ENCODE peak calls at places on chromosomes 6 and 20, in five cellular contexts. G is heart left ventricle; N is CD8-positive, alpha-beta T cell; U is RWPE1; P is CD4-positive, alpha-beta T cell. E is an unnamed sample.

GRCh38 chr6:107267006-107267405 is 151.7 kb upstream of the BEND3 start:
- DNase-seq in N (no peak), G (no peak), P (no peak), U (no peak), E (no peak)

GRCh38 chr6:106257195-106257594 is 68.4 kb downstream of the ATG5 start:
- DNase-seq in P (no peak), N (no peak), G (no peak), U (peak; percentile 21), E (no peak)

GRCh38 chr20:7696311-7696710 is 243.9 kb downstream of the HAO1 start:
- DNase-seq in N (no peak), G (no peak), U (peak; percentile 5), P (no peak), E (no peak)

GRCh38 chr6:142481466-142481865 is 179.7 kb downstream of the ADGRG6 start:
- DNase-seq in U (no peak), G (no peak), N (no peak), P (no peak), E (no peak)

GRCh38 chr6:37081042-37081607 is 75.7 kb downstream of the FGD2 start:
- DNase-seq in U (no peak), P (no peak), G (no peak), N (no peak), E (no peak)

GRCh38 chr6:55875420-55875819 is at the start of gene BMP5:
- DNase-seq in U (no peak), P (no peak), G (no peak), N (no peak), E (no peak)

GRCh38 chr6:83708970-83709747 is at the start of gene SNAP91:
- DNase-seq in G (peak; percentile 13), U (no peak), N (no peak), P (no peak), E (no peak)

GRCh38 chr20:9467995-9468394 is 46.4 kb upstream of the LAMP5 start:
- DNase-seq in U (no peak), G (no peak), P (no peak), N (no peak), E (no peak)

GRCh38 chr6:1516742-1517520 is 92.8 kb upstream of the FOXC1 start:
- DNase-seq in G (no peak), U (no peak), P (no peak), N (no peak), E (no peak)

GRCh38 chr6:116392158-116393032 is 21.6 kb downstream of the DSE start:
- DNase-seq in G (no peak), U (no peak), P (no peak), N (no peak), E (no peak)

GRCh38 chr20:59412251-59412650 is 111.8 kb downstream of the EDN3 start:
- DNase-seq in G (no peak), N (no peak), P (no peak), U (no peak), E (no peak)

GRCh38 chr20:43463864-43464785 is 6.4 kb downstream of the SRSF6 start:
- DNase-seq in G (no peak), U (no peak), P (no peak), N (no peak), E (no peak)

GRCh38 chr6:35973670-35974222 is 50.7 kb downstream of the SLC26A8 start:
- DNase-seq in G (no peak), N (no peak), U (no peak), P (no peak), E (no peak)

GRCh38 chr6:43809417-43810305 is 39.6 kb downstream of the VEGFA start:
- DNase-seq in U (peak; percentile 28), N (no peak), P (no peak), G (no peak), E (no peak)

GRCh38 chr20:61976650-61977332 is 88.9 kb downstream of the TAF4 start:
- DNase-seq in G (no peak), U (no peak), P (no peak), N (no peak), E (no peak)

GRCh38 chr6:7673063-7673536 is 52.8 kb upstream of the BMP6 start:
- DNase-seq in G (peak; percentile 23), P (no peak), N (no peak), U (peak; percentile 88), E (peak; percentile 47)

GRCh38 chr6:80158478-80158989 is 52.1 kb downstream of the BCKDHB start:
- DNase-seq in G (no peak), N (no peak), U (no peak), P (no peak), E (no peak)

GRCh38 chr20:63090052-63090451 is 83.3 kb upstream of the BHLHE23 start:
- DNase-seq in N (no peak), G (no peak), U (no peak), P (no peak), E (no peak)

GRCh38 chr6:39688494-39688893 is 36.7 kb downstream of the KIF6 start:
- DNase-seq in G (no peak), P (no peak), N (no peak), U (no peak), E (peak; percentile 54)

GRCh38 chr6:127102299-127102698 is 16.2 kb upstream of the RSPO3 start:
- DNase-seq in P (no peak), G (no peak), N (no peak), U (peak; percentile 39), E (peak; percentile 69)

GRCh38 chr20:40582531-40582930 is 106.5 kb downstream of the MAFB start:
- DNase-seq in N (no peak), P (no peak), U (no peak), G (no peak), E (no peak)

GRCh38 chr20:18973499-18974173 is 160.1 kb downstream of the SCP2D1 start:
- DNase-seq in N (no peak), P (no peak), G (no peak), U (peak; percentile 35), E (no peak)

GRCh38 chr20:20267685-20268429 is 100.0 kb upstream of the INSM1 start:
- DNase-seq in U (no peak), N (no peak), P (no peak), G (no peak), E (no peak)

GRCh38 chr6:10465633-10466499 is 51.0 kb upstream of the TFAP2A start:
- DNase-seq in P (no peak), U (peak; percentile 64), G (no peak), N (no peak), E (peak; percentile 41)

GRCh38 chr6:81859884-81860283 is 107.4 kb upstream of the TENT5A start:
- DNase-seq in G (peak; percentile 28), U (no peak), N (no peak), P (no peak), E (no peak)

GRCh38 chr6:75563032-75563431 is 38.6 kb upstream of the SENP6 start:
- DNase-seq in G (no peak), N (no peak), P (no peak), U (no peak), E (no peak)

GRCh38 chr6:62445521-62445920 is 159.5 kb upstream of the KHDRBS2 start:
- DNase-seq in U (no peak), G (no peak), P (no peak), N (no peak), E (no peak)

GRCh38 chr6:158706369-158706982 is 56.6 kb downstream of the SYTL3 start:
- DNase-seq in P (no peak), N (no peak), G (peak; percentile 49), U (peak; percentile 57), E (no peak)

GRCh38 chr6:624979-625378 is 31.9 kb downstream of the HUS1B start:
- DNase-seq in N (no peak), G (no peak), U (peak; percentile 3), P (no peak), E (no peak)

DNA sequence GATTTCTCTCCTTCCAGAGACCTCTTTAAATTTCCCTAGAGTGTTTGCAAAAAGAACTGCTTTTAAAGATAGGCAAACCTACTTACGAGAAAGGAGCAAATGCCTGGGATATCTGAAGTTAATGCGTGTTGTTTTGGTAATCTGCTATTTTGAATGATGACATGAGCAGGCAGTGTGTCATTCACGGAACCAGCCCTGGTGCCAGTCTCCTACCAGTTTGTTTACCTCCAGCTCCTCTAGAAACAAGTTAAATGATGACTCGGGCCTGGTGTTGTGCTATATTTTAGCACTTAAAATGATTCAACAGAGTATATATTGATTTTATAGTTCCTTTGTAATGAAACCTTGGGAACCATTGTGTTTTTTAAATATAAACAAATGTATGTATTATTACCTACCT is 41.1 kb upstream of the MAP3K4 start:
- DNase-seq in P (no peak), N (no peak), U (peak; percentile 85), G (no peak), E (no peak)
- H3K27ac ChIP-seq in P (no peak overlapping the region), N (no peak overlapping the region), U (no peak overlapping the region), G (peak overlapping the region; percentile 72), E (no peak overlapping the region)

GRCh38 chr6:101226677-101227135 is 166.8 kb upstream of the GRIK2 start:
- DNase-seq in G (no peak), U (peak; percentile 17), P (no peak), N (no peak), E (peak; percentile 4)
- TF ChIP-seq CTCF in G (no peak), U (no peak), P (no peak), N (no peak), E (no peak)

GRCh38 chr20:45545351-45545750 is 1.9 kb downstream of the EPPIN start:
- DNase-seq in N (no peak), G (no peak), P (no peak), U (no peak), E (no peak)

GRCh38 chr20:45548410-45548809 is 1.2 kb upstream of the EPPIN start:
- DNase-seq in N (no peak), U (no peak), P (no peak), G (no peak), E (no peak)

GRCh38 chr20:45550765-45551164 is 3.6 kb upstream of the EPPIN start:
- DNase-seq in G (no peak), N (no peak), P (no peak), U (no peak), E (no peak)

GRCh38 chr20:45547206-45547770 is at the start of gene EPPIN:
- DNase-seq in U (no peak), P (no peak), N (no peak), G (no peak), E (no peak)

DNA sequence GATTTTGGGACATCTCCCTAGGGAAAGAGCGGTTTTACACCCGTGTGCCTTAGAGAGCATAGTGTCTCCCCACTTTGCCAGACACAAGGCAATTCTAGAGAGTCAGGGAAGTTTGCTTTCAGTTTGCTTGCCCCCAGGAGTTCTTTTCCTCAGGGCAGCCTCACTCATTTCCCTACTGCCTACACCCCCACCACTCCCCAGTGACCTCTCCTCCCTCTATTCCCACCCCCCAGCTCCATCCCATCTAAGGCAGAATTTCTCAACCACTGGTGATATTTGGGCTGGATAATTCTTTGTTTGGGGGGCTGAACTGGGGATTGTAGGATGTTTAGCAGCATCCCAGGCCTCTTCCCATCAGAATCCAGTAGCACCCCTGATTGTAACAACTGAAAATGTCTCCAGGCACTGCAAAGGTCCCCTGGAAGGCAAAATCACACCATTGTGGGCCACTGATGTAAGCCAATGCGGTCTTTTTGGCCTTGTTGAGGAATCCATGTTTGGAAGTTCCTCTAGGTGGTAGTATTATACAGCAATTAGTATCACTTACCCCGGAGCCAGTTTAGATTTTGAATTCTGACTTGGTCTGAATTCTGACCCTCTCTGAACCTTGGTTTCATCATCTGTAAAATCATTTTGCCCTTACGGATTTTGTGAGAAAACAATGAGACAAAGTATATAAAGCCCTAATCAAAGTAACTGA is 1.3 kb downstream of the EPPIN start:
- DNase-seq in N (no peak), P (no peak), U (peak; percentile 77), G (no peak), E (no peak)
- H3K27ac ChIP-seq in N (no peak overlapping the region), P (no peak overlapping the region), U (no peak overlapping the region), G (no peak overlapping the region), E (no peak overlapping the region)

DNA sequence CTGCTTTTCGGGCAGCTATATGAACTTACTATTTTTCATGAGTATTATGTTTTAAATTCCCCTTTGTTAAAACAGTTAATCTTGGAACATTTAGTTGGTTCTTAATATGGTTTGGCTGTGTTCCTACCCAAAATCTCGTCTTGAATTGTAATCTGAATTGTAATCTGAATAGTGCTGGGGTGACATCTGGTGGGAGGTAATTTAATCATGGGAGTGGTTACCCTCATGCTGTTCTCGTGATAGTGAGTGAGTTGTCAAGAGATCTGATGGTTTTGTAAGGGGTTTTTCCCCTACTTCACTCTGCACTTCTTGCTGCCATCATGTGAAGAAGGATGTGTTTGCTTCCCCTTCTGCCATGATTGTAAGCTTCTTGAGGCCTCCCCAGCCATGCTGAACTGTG is 305.4 kb upstream of the MAP3K7 start:
- DNase-seq in G (no peak), P (no peak), N (no peak), U (no peak), E (no peak)
- TF ChIP-seq CTCF in G (no peak), P (no peak), N (no peak), U (no peak), E (no peak)